ENCODE peak calls at places on chromosome 2, in seven cellular contexts. N is mesendoderm, T is trophoblast cell, S is H9, M is neuronal stem cell, P is H1, Y is mesenchymal stem cell. J is an unnamed sample.

GRCh38 chr2:65786001-65786400 is 353.6 kb upstream of the SPRED2 start:
- DNase-seq in N (no peak), T (no peak), M (no peak), Y (no peak), S (no peak), P (no peak), J (no peak)

GRCh38 chr2:201674298-201674697 is 24.1 kb downstream of the MPP4 start:
- DNase-seq in T (no peak), S (no peak), M (no peak), N (no peak), Y (no peak), P (no peak), J (no peak)

GRCh38 chr2:190912731-190913130 is 32.1 kb downstream of the GLS start:
- DNase-seq in M (no peak), N (no peak), Y (no peak), S (no peak), T (no peak), P (no peak), J (peak)

GRCh38 chr2:20221169-20221938 is 3.6 kb downstream of the SDC1 start:
- DNase-seq in M (no peak), P (no peak), T (no peak), N (peak), S (no peak), Y (no peak), J (peak)

GRCh38 chr2:36769106-36769505 is 72.6 kb downstream of the VIT start:
- DNase-seq in P (no peak), T (no peak), S (no peak), N (no peak), Y (no peak), M (no peak), J (no peak)

GRCh38 chr2:13583609-13584008 is 866.9 kb downstream of the TRIB2 start:
- DNase-seq in S (no peak), T (no peak), P (no peak), N (no peak), M (no peak), Y (no peak), J (no peak)

GRCh38 chr2:233419626-233420431 is 65.5 kb downstream of the DGKD start:
- DNase-seq in P (peak), M (no peak), N (peak), T (no peak), Y (no peak), S (no peak), J (peak)

GRCh38 chr2:10014418-10015190 is 28.7 kb upstream of the KLF11 start:
- DNase-seq in S (no peak), Y (no peak), P (no peak), N (no peak), M (no peak), T (peak), J (no peak)

GRCh38 chr2:11121099-11121822 is 34.0 kb upstream of the SLC66A3 start:
- DNase-seq in S (no peak), M (no peak), Y (peak), P (no peak), N (peak), T (peak), J (peak)

GRCh38 chr2:167508709-167509108 is 620.4 kb downstream of the XIRP2 start:
- DNase-seq in T (no peak), M (no peak), P (no peak), Y (no peak), S (no peak), N (no peak), J (no peak)

GRCh38 chr2:167509585-167509984 is 621.3 kb downstream of the XIRP2 start:
- DNase-seq in P (no peak), S (peak), M (peak), Y (peak), T (peak), N (peak), J (peak)

GRCh38 chr2:167506395-167506794 is 618.1 kb downstream of the XIRP2 start:
- DNase-seq in P (no peak), S (no peak), M (no peak), Y (peak), T (no peak), N (no peak), J (peak)

GRCh38 chr2:167504061-167504460 is 615.8 kb downstream of the XIRP2 start:
- DNase-seq in Y (no peak), T (no peak), N (no peak), M (no peak), S (no peak), P (no peak), J (no peak)

DNA sequence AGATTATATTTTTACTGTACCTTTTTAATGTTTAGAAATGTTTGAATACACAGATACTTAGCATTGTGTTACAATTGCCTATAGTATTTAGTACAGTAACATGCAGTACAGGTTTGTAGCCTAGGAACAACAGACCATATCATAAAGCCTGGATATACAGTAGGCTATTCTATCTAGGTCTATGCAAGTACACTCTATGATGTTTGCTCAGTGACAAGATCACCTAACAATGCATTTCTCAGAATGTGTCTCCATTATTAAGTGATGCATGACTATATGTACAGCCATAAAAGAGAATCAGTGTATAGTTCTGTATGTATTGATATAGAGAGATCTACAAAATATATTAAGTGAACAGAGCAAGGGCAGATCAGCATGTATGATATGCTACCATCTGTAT is 616.4 kb downstream of the XIRP2 start:
- DNase-seq in N (no peak), S (no peak), M (no peak), P (no peak), Y (no peak), T (no peak), J (no peak)
- H2BK5ac ChIP-seq in N (no peak), S (no peak), M (no peak), P (no peak), Y (no peak), T (no peak), J (no peak)

GRCh38 chr2:141957321-141957720 is 173.5 kb downstream of the LRP1B start:
- DNase-seq in P (no peak), N (peak), M (no peak), T (no peak), S (no peak), Y (no peak), J (no peak)

GRCh38 chr2:141957827-141958440 is 172.9 kb downstream of the LRP1B start:
- DNase-seq in M (no peak), S (no peak), P (no peak), Y (peak), N (peak), T (no peak), J (no peak)

GRCh38 chr2:141959941-141960340 is 170.9 kb downstream of the LRP1B start:
- DNase-seq in N (peak), S (no peak), Y (no peak), T (no peak), M (no peak), P (no peak), J (no peak)

GRCh38 chr2:141959016-141959415 is 171.8 kb downstream of the LRP1B start:
- DNase-seq in Y (no peak), P (no peak), M (no peak), T (no peak), N (peak), S (no peak), J (no peak)
- H2BK5ac ChIP-seq in Y (no peak), P (no peak), M (no peak), T (no peak), N (no peak), S (no peak), J (no peak)

GRCh38 chr2:110978871-110979833 is 141.6 kb upstream of the BCL2L11 start:
- DNase-seq in T (no peak), N (no peak), P (no peak), S (no peak), M (no peak), Y (peak), J (no peak)
- H2BK5ac ChIP-seq in T (no peak), N (no peak), P (no peak), S (no peak), M (no peak), Y (no peak), J (no peak)

GRCh38 chr2:46311651-46312223 is 14.5 kb downstream of the EPAS1 start:
- DNase-seq in S (no peak), P (no peak), M (no peak), T (no peak), N (no peak), Y (no peak), J (no peak)
- H2BK5ac ChIP-seq in S (no peak), P (no peak), M (no peak), T (no peak), N (no peak), Y (no peak), J (peak)

GRCh38 chr2:100984892-100985307 is 17.2 kb upstream of the RPL31 start:
- DNase-seq in P (peak), N (peak), S (peak), Y (peak), M (peak), T (peak), J (peak)
- H2BK5ac ChIP-seq in P (no peak), N (no peak), S (no peak), Y (no peak), M (no peak), T (no peak), J (no peak)

J was measured in IMR-90.